ENCODE peak calls at places on chromosomes 3 and 15, in ten cellular contexts. M is transverse colon, Y is sigmoid colon, I is stomach, K is spleen, A is HL-60, U is SK-N-SH, J is K562, O is suprapubic skin, C is endothelial cell of umbilical vein. E is an unnamed sample.

GRCh38 chr3:98593046-98593936 is at the start of gene CPOX:
- DNase-seq in C (peak; percentile 89), A (peak; percentile 28), K (peak; percentile 97), U (peak; percentile 91), J (peak; percentile 76), M (peak; percentile 93), I (peak; percentile 86), Y (peak; percentile 92), O (peak; percentile 92), E (peak; percentile 95)

GRCh38 chr3:142976621-142977398 is 13.3 kb upstream of the PAQR9 start:
- DNase-seq in M (peak; percentile 26), I (peak; percentile 72), J (peak; percentile 78), Y (peak; percentile 78), K (peak; percentile 87), U (peak; percentile 66), O (no peak), C (peak; percentile 92), A (no peak), E (no peak)

GRCh38 chr3:51712963-51713362 is 6.1 kb downstream of the GRM2 start:
- DNase-seq in M (no peak), J (no peak), U (no peak), A (no peak), Y (no peak), I (no peak), C (no peak), K (no peak), O (no peak), E (no peak)

GRCh38 chr3:194009892-194010533 is 125.9 kb upstream of the HES1 start:
- DNase-seq in U (no peak), A (no peak), J (no peak), I (no peak), Y (no peak), M (no peak), C (no peak), K (no peak), O (no peak), E (no peak)

GRCh38 chr15:83845230-83845629 is 191.3 kb downstream of the ADAMTSL3 start:
- DNase-seq in M (no peak), U (no peak), A (no peak), C (no peak), J (no peak), Y (no peak), O (no peak), I (no peak), K (no peak), E (no peak)

GRCh38 chr3:125128861-125129501 is 73.2 kb upstream of the HEG1 start:
- DNase-seq in C (no peak), J (no peak), Y (peak; percentile 59), K (no peak), A (peak; percentile 76), U (no peak), I (no peak), M (no peak), O (no peak), E (no peak)

GRCh38 chr3:159191454-159191853 is 389.6 kb downstream of the MFSD1 start:
- DNase-seq in A (no peak), K (no peak), U (no peak), O (no peak), M (no peak), I (no peak), Y (no peak), C (peak; percentile 89), J (no peak), E (no peak)

GRCh38 chr15:76439542-76439941 is 103.0 kb downstream of the ISL2 start:
- DNase-seq in Y (no peak), M (no peak), J (no peak), K (no peak), C (no peak), I (no peak), A (no peak), O (no peak), U (no peak), E (no peak)

GRCh38 chr3:58173029-58173669 is 37.6 kb downstream of the DNASE1L3 start:
- DNase-seq in M (no peak), K (no peak), I (no peak), Y (no peak), U (no peak), J (peak; percentile 50), A (no peak), O (no peak), C (peak; percentile 68), E (no peak)

GRCh38 chr15:99450896-99451358 is 114.9 kb upstream of the MEF2A start:
- DNase-seq in A (peak; percentile 22), I (peak; percentile 46), U (no peak), C (peak; percentile 75), J (no peak), K (no peak), M (peak; percentile 79), O (no peak), Y (peak; percentile 83), E (no peak)

GRCh38 chr3:154243353-154243752 is 80.9 kb downstream of the DHX36 start:
- DNase-seq in K (no peak), O (no peak), C (peak; percentile 18), A (no peak), U (no peak), I (no peak), Y (no peak), J (no peak), M (no peak), E (no peak)

GRCh38 chr3:63706321-63707085 is 54.0 kb downstream of the SNTN start:
- DNase-seq in I (no peak), Y (no peak), M (no peak), K (no peak), A (no peak), U (no peak), J (no peak), C (no peak), O (no peak), E (no peak)

GRCh38 chr3:34196914-34197313 is 398.5 kb downstream of the PDCD6IP start:
- DNase-seq in U (no peak), C (no peak), M (no peak), I (no peak), Y (no peak), J (no peak), K (no peak), A (no peak), O (no peak), E (no peak)

GRCh38 chr3:37054370-37054769 is 61.1 kb downstream of the MLH1 start:
- DNase-seq in A (no peak), C (peak; percentile 40), M (no peak), U (no peak), O (no peak), J (no peak), Y (no peak), I (no peak), K (no peak), E (no peak)

GRCh38 chr3:103794656-103795055 is 1359.8 kb downstream of the ZPLD1 start:
- DNase-seq in U (no peak), C (no peak), O (no peak), Y (no peak), A (no peak), J (no peak), K (no peak), I (no peak), M (no peak), E (no peak)

GRCh38 chr3:72818915-72819314 is 29.3 kb downstream of the SHQ1 start:
- DNase-seq in I (no peak), Y (no peak), U (no peak), J (no peak), C (peak; percentile 42), O (no peak), A (no peak), K (no peak), M (no peak), E (no peak)
- TF ChIP-seq POLR2AphosphoS5 in I (no peak), Y (peak; percentile 17), U (no peak), J (no peak), C (no peak), O (no peak), A (no peak), K (no peak), M (no peak), E (no peak)

GRCh38 chr3:75001330-75001729 is 386.9 kb upstream of the CNTN3 start:
- DNase-seq in O (no peak), M (no peak), J (no peak), Y (no peak), A (no peak), C (no peak), K (no peak), I (no peak), U (peak; percentile 47), E (no peak)
- TF ChIP-seq CTCF in O (no peak), M (no peak), J (no peak), Y (no peak), A (no peak), C (no peak), K (no peak), I (no peak), U (peak; percentile 66), E (no peak)

GRCh38 chr3:123586966-123587365 is 2.1 kb upstream of the HACD2 start:
- DNase-seq in U (no peak), K (no peak), A (no peak), C (no peak), I (no peak), O (no peak), J (no peak), Y (no peak), M (no peak), E (peak; percentile 8)

GRCh38 chr3:123584988-123585937 is at the start of gene HACD2:
- DNase-seq in Y (peak; percentile 98), M (peak; percentile 98), J (peak; percentile 88), I (peak; percentile 97), C (peak; percentile 98), O (peak; percentile 96), K (peak; percentile 100), U (peak; percentile 96), A (peak; percentile 90), E (peak; percentile 98)

GRCh38 chr3:123584284-123584987 is 417 bp downstream of the HACD2 start:
- DNase-seq in O (peak; percentile 79), J (peak; percentile 62), Y (peak; percentile 83), C (no peak), I (peak; percentile 67), U (peak; percentile 79), A (no peak), K (no peak), M (peak; percentile 55), E (peak; percentile 66)

GRCh38 chr3:123586131-123586530 is 1.3 kb upstream of the HACD2 start:
- DNase-seq in C (peak; percentile 59), A (peak; percentile 35), M (peak; percentile 60), K (peak; percentile 76), U (peak; percentile 42), O (no peak), J (peak; percentile 9), I (peak; percentile 40), Y (no peak), E (peak; percentile 90)

DNA sequence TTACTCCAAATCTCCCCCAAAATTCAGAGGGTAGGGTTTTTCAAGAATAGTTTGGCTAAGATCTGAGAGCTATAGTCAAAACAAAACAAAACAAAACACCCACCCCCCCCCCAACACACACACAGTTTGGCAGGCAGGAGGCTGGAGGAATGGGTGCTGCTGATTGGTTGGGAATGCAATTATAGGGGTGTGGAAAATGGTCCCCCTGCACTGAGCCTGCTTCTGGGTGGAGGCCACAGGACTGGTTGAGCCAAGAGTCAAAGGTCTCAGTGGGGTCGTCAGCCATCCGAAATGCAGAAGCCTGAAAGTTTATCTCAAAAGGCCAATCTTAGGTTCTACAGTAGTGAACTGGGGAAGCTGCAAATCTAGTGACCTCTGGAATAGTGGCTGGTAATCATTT is 2.5 kb upstream of the HACD2 start:
- DNase-seq in J (no peak), C (no peak), M (no peak), K (no peak), Y (no peak), O (no peak), U (no peak), I (no peak), A (no peak), E (peak; percentile 42)
- H3K4me3 ChIP-seq in J (no peak overlapping the region), C (no peak overlapping the region), M (no peak overlapping the region), K (no peak overlapping the region), Y (no peak overlapping the region), O (no peak overlapping the region), U (no peak overlapping the region), I (no peak overlapping the region), A (no peak overlapping the region), E (no peak overlapping the region)

GRCh38 chr3:10602769-10603768 is 97.7 kb upstream of the ATP2B2 start:
- DNase-seq in I (no peak), J (no peak), M (no peak), A (no peak), U (no peak), C (no peak), O (no peak), Y (no peak), K (peak; percentile 59), E (no peak)
- TF ChIP-seq POLR2AphosphoS5 in I (no peak), J (no peak), M (no peak), A (no peak), U (no peak), C (no peak), O (no peak), Y (no peak), K (no peak), E (no peak)

E was measured in esophagus muscularis mucosa.